ENCODE peak calls at places on chromosomes 3 and 15, in six cellular contexts. One of them, this sample, is unnamed.

GRCh38 chr3:37997791-37998370 is 7.3 kb downstream of the VILL start:
- DNase-seq in esophagus squamous epithelium: no peak
- DNase-seq in uterus: no peak
- DNase-seq in spleen: peak
- DNase-seq in A549: no peak
- DNase-seq in ovary: peak
- DNase-seq in this sample: no peak

GRCh38 chr3:41148901-41149300 is 50.4 kb upstream of the CTNNB1 start:
- DNase-seq in esophagus squamous epithelium: no peak
- DNase-seq in uterus: no peak
- DNase-seq in spleen: no peak
- DNase-seq in A549: no peak
- DNase-seq in ovary: no peak
- DNase-seq in this sample: no peak

GRCh38 chr15:85762039-85762755 is 32.5 kb downstream of the KLHL25 start:
- DNase-seq in esophagus squamous epithelium: no peak
- DNase-seq in uterus: no peak
- DNase-seq in spleen: peak
- DNase-seq in A549: no peak
- DNase-seq in ovary: no peak
- DNase-seq in this sample: no peak

GRCh38 chr3:31010491-31010890 is 116.0 kb upstream of the GADL1 start:
- DNase-seq in esophagus squamous epithelium: no peak
- DNase-seq in uterus: no peak
- DNase-seq in spleen: no peak
- DNase-seq in A549: no peak
- DNase-seq in ovary: no peak
- DNase-seq in this sample: no peak

GRCh38 chr3:188128905-188129304 is 25.1 kb upstream of the LPP start:
- DNase-seq in esophagus squamous epithelium: no peak
- DNase-seq in uterus: no peak
- DNase-seq in spleen: no peak
- DNase-seq in A549: no peak
- DNase-seq in ovary: no peak
- DNase-seq in this sample: no peak

GRCh38 chr15:65071381-65071811 is 3.6 kb upstream of the RASL12 start:
- DNase-seq in esophagus squamous epithelium: no peak
- DNase-seq in uterus: peak
- DNase-seq in spleen: no peak
- DNase-seq in A549: no peak
- DNase-seq in ovary: peak
- DNase-seq in this sample: no peak

GRCh38 chr15:35170216-35170615 is 85.1 kb upstream of the NANOGP8 start:
- DNase-seq in esophagus squamous epithelium: no peak
- DNase-seq in uterus: no peak
- DNase-seq in spleen: no peak
- DNase-seq in A549: no peak
- DNase-seq in ovary: no peak
- DNase-seq in this sample: no peak

GRCh38 chr3:126493731-126494130 is 18.0 kb upstream of the ZXDC start:
- DNase-seq in esophagus squamous epithelium: no peak
- DNase-seq in uterus: no peak
- DNase-seq in spleen: peak
- DNase-seq in A549: no peak
- DNase-seq in ovary: no peak
- DNase-seq in this sample: no peak

GRCh38 chr3:70849911-70850699 is 537.7 kb upstream of the MDFIC2 start:
- DNase-seq in esophagus squamous epithelium: no peak
- DNase-seq in uterus: peak
- DNase-seq in spleen: no peak
- DNase-seq in A549: peak
- DNase-seq in ovary: peak
- DNase-seq in this sample: no peak

GRCh38 chr3:88807471-88808090 is 299.8 kb upstream of the EPHA3 start:
- DNase-seq in esophagus squamous epithelium: no peak
- DNase-seq in uterus: no peak
- DNase-seq in spleen: no peak
- DNase-seq in A549: no peak
- DNase-seq in ovary: no peak
- DNase-seq in this sample: no peak

GRCh38 chr3:195873971-195874370 is 34.4 kb downstream of the TNK2 start:
- DNase-seq in esophagus squamous epithelium: no peak
- DNase-seq in uterus: no peak
- DNase-seq in spleen: no peak
- DNase-seq in A549: no peak
- DNase-seq in ovary: no peak
- DNase-seq in this sample: no peak

GRCh38 chr3:113521981-113522380 is 7.0 kb upstream of the SPICE1 start:
- DNase-seq in esophagus squamous epithelium: no peak
- DNase-seq in uterus: no peak
- DNase-seq in spleen: no peak
- DNase-seq in A549: no peak
- DNase-seq in ovary: no peak
- DNase-seq in this sample: no peak

GRCh38 chr3:172087827-172088580 is 48.6 kb downstream of the FNDC3B start:
- DNase-seq in esophagus squamous epithelium: no peak
- DNase-seq in uterus: no peak
- DNase-seq in spleen: no peak
- DNase-seq in A549: no peak
- DNase-seq in ovary: no peak
- DNase-seq in this sample: no peak

GRCh38 chr3:186760883-186761447 is 22.4 kb upstream of the EIF4A2 start:
- DNase-seq in esophagus squamous epithelium: no peak
- DNase-seq in uterus: no peak
- DNase-seq in spleen: no peak
- DNase-seq in A549: no peak
- DNase-seq in ovary: no peak
- DNase-seq in this sample: no peak

GRCh38 chr3:8938021-8938420 is 25.3 kb downstream of the RAD18 start:
- DNase-seq in esophagus squamous epithelium: no peak
- DNase-seq in uterus: no peak
- DNase-seq in spleen: no peak
- DNase-seq in A549: peak
- DNase-seq in ovary: no peak
- DNase-seq in this sample: peak

GRCh38 chr3:105611304-105612192 is 244.8 kb downstream of the ALCAM start:
- DNase-seq in esophagus squamous epithelium: no peak
- DNase-seq in uterus: no peak
- DNase-seq in spleen: no peak
- DNase-seq in A549: no peak
- DNase-seq in ovary: no peak
- DNase-seq in this sample: no peak

GRCh38 chr15:99137877-99138276 is 33.0 kb downstream of the SYNM start:
- DNase-seq in esophagus squamous epithelium: no peak
- DNase-seq in uterus: no peak
- DNase-seq in spleen: no peak
- DNase-seq in A549: no peak
- DNase-seq in ovary: no peak
- DNase-seq in this sample: no peak

GRCh38 chr3:143314291-143315093 is 194.9 kb downstream of the CHST2 start:
- DNase-seq in esophagus squamous epithelium: no peak
- DNase-seq in uterus: no peak
- DNase-seq in spleen: no peak
- DNase-seq in A549: no peak
- DNase-seq in ovary: no peak
- DNase-seq in this sample: no peak

GRCh38 chr15:97174886-97175540 is 785.5 kb upstream of the ARRDC4 start:
- DNase-seq in esophagus squamous epithelium: no peak
- DNase-seq in uterus: no peak
- DNase-seq in spleen: no peak
- DNase-seq in A549: no peak
- DNase-seq in ovary: no peak
- DNase-seq in this sample: no peak

GRCh38 chr3:54294214-54294613 is 171.9 kb downstream of the CACNA2D3 start:
- DNase-seq in esophagus squamous epithelium: no peak
- DNase-seq in uterus: no peak
- DNase-seq in spleen: no peak
- DNase-seq in A549: no peak
- DNase-seq in ovary: no peak
- DNase-seq in this sample: no peak

GRCh38 chr3:177521305-177521704 is 324.0 kb upstream of the TBL1XR1 start:
- DNase-seq in esophagus squamous epithelium: no peak
- DNase-seq in uterus: no peak
- DNase-seq in spleen: no peak
- DNase-seq in A549: no peak
- DNase-seq in ovary: no peak
- DNase-seq in this sample: no peak

GRCh38 chr3:196141866-196142673 is 60.2 kb upstream of the TFRC start:
- DNase-seq in esophagus squamous epithelium: no peak
- DNase-seq in uterus: no peak
- DNase-seq in spleen: no peak
- DNase-seq in A549: no peak
- DNase-seq in ovary: no peak
- DNase-seq in this sample: peak

GRCh38 chr3:35383719-35384555 is 255.4 kb upstream of the ARPP21 start:
- DNase-seq in esophagus squamous epithelium: no peak
- DNase-seq in uterus: no peak
- DNase-seq in spleen: no peak
- DNase-seq in A549: peak
- DNase-seq in ovary: no peak
- DNase-seq in this sample: no peak

GRCh38 chr3:149839874-149840273 is 26.9 kb downstream of the RNF13 start:
- DNase-seq in esophagus squamous epithelium: no peak
- DNase-seq in uterus: no peak
- DNase-seq in spleen: no peak
- DNase-seq in A549: no peak
- DNase-seq in ovary: no peak
- DNase-seq in this sample: no peak

GRCh38 chr15:92000709-92001108 is 147.2 kb downstream of the SLCO3A1 start:
- DNase-seq in esophagus squamous epithelium: no peak
- DNase-seq in uterus: no peak
- DNase-seq in spleen: no peak
- DNase-seq in A549: no peak
- DNase-seq in ovary: no peak
- DNase-seq in this sample: no peak

GRCh38 chr15:64111679-64112050 is 15.9 kb downstream of the SNX1 start:
- DNase-seq in esophagus squamous epithelium: no peak
- DNase-seq in uterus: no peak
- DNase-seq in spleen: no peak
- DNase-seq in A549: no peak
- DNase-seq in ovary: no peak
- DNase-seq in this sample: no peak

DNA sequence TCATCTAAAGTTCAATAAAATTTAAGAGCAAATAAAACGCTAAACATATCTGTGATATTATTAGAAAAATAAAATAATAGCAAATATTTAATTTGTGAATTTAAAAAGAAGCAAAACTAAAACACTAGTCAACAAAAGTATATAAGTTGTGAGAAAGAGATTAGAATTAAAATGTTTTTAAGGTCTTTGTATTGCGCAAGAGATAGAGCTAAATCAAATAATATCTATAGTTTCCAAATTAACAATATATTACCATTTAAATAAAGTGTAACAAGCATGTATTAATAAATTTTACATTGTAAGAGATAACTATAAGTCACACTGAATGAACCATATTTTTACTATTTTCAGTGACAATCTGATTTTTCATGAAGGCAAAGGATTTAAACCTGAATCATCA is 74.2 kb downstream of the PLSCR2 start:
- DNase-seq in esophagus squamous epithelium: no peak
- DNase-seq in uterus: no peak
- DNase-seq in spleen: no peak
- DNase-seq in A549: no peak
- DNase-seq in ovary: no peak
- DNase-seq in this sample: no peak
- TF ChIP-seq POLR2A in esophagus squamous epithelium: no peak
- TF ChIP-seq POLR2A in uterus: no peak
- TF ChIP-seq POLR2A in spleen: no peak
- TF ChIP-seq POLR2A in A549: no peak
- TF ChIP-seq POLR2A in ovary: no peak
- TF ChIP-seq POLR2A in this sample: no peak

DNA sequence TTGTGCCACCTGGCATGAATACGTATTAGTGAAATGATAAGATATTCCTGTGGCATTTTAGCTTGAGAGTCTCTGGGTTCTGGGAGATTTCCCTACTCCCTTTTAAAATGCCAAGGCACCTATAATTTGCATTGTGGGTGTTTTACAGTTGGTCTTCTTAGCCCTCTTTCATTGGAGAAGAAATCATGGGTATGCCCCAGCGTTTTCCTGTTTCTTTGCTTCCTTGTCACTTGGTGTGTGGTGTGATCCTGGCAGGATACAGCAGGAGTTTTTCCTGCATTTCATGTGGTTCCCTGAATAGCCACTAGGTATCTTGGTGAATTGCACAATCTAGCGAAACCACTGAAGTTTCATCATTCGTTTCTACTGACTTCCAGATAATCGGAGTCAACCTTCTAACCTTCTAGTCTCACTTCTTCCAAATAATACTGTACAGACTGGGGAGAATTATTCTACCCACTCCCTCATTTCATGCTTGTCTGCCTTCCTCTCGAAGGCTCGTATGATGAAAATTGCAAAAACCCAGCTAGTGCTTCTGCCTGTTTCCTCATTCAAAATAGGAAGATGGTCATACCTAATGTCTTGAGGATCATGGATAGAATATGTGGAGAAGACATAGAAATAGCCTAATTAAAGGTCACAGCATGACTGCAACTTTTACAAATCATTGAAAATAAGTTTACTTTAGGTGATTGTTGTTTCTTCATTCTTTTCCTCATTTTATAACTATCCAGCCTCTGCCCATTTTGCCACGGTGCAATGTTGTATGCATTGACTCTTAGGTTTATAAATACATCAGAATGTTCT is 2.7 kb downstream of the BHLHE40 start:
- DNase-seq in esophagus squamous epithelium: no peak
- DNase-seq in uterus: no peak
- DNase-seq in spleen: no peak
- DNase-seq in A549: no peak
- DNase-seq in ovary: no peak
- DNase-seq in this sample: peak
- TF ChIP-seq POLR2A in esophagus squamous epithelium: no peak
- TF ChIP-seq POLR2A in uterus: no peak
- TF ChIP-seq POLR2A in spleen: no peak
- TF ChIP-seq POLR2A in A549: no peak
- TF ChIP-seq POLR2A in ovary: no peak
- TF ChIP-seq POLR2A in this sample: peak

DNA sequence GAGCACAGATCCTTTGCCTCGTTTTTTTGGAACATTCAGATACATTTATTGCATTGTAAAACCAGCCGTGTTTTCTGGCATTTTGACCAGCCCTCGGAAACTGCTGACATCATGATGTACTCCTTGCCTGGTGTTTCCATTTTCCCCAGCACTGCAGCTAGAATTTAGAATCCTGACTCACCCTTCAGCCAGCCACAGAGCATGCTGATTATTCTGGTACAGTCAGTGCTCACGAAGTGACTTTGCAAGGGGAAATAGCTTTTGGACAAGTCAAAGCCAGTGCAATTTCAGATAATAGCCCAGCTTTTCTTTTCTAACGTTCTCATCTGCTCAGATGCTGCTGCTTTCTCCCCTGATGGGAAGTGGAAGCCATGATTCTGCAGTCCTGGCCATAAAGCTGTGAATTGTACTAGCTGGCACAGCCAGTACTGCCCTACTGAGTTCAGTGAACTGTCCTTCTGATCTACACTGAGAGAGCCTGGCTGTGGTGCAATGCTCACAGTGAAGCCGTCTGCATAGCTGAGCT is 12.1 kb upstream of the CNBP start:
- DNase-seq in esophagus squamous epithelium: no peak
- DNase-seq in uterus: peak
- DNase-seq in spleen: no peak
- DNase-seq in A549: no peak
- DNase-seq in ovary: peak
- DNase-seq in this sample: peak
- TF ChIP-seq POLR2A in esophagus squamous epithelium: no peak
- TF ChIP-seq POLR2A in uterus: no peak
- TF ChIP-seq POLR2A in spleen: no peak
- TF ChIP-seq POLR2A in A549: no peak
- TF ChIP-seq POLR2A in ovary: no peak
- TF ChIP-seq POLR2A in this sample: no peak

GRCh38 chr3:4974154-4974553 is 5.1 kb upstream of the BHLHE40 start:
- DNase-seq in esophagus squamous epithelium: no peak
- DNase-seq in uterus: no peak
- DNase-seq in spleen: no peak
- DNase-seq in A549: no peak
- DNase-seq in ovary: no peak
- DNase-seq in this sample: no peak
- TF ChIP-seq POLR2A in esophagus squamous epithelium: no peak
- TF ChIP-seq POLR2A in uterus: no peak
- TF ChIP-seq POLR2A in spleen: no peak
- TF ChIP-seq POLR2A in A549: no peak
- TF ChIP-seq POLR2A in ovary: no peak
- TF ChIP-seq POLR2A in this sample: no peak